ENCODE peak calls at places on chromosomes 11 and 22, in six cellular contexts. K is neural progenitor cell, B is dermis microvascular lymphatic vessel endothelial cell, Y is T-helper 2 cell, A is glutamatergic neuron, D is skeletal muscle cell. L is an unnamed sample.

GRCh38 chr11:47448566-47449427 is at the start of gene RAPSN:
- DNase-seq in K (no peak), B (no peak), Y (no peak), A (no peak), D (no peak), L (no peak)

GRCh38 chr11:83744620-83745192 is 458.5 kb upstream of the CCDC90B start:
- DNase-seq in K (no peak), B (no peak), Y (no peak), A (no peak), D (no peak), L (no peak)

GRCh38 chr11:111977141-111978027 is 40.2 kb downstream of the DIXDC1 start:
- DNase-seq in K (peak), B (peak), Y (no peak), A (peak), D (no peak), L (no peak)

GRCh38 chr11:73553266-73553665 is 44.6 kb downstream of the FAM168A start:
- DNase-seq in K (no peak), B (no peak), Y (no peak), A (no peak), D (no peak), L (no peak)

GRCh38 chr11:97363331-97363730 is 973.5 kb downstream of the JRKL start:
- DNase-seq in K (no peak), B (no peak), Y (no peak), A (no peak), D (no peak), L (no peak)

GRCh38 chr11:133811850-133812685 is 33.2 kb downstream of the SPATA19 start:
- DNase-seq in K (no peak), B (no peak), Y (no peak), A (no peak), D (no peak), L (no peak)

GRCh38 chr22:20192972-20193760 is 42.3 kb upstream of the CCDC188 start:
- DNase-seq in K (no peak), B (no peak), Y (no peak), A (no peak), D (no peak), L (no peak)

GRCh38 chr11:73227571-73228211 is 9.6 kb downstream of the P2RY2 start:
- DNase-seq in K (no peak), B (no peak), Y (no peak), A (peak), D (no peak), L (no peak)

GRCh38 chr11:65663634-65664200 is 1.0 kb upstream of the RELA start:
- DNase-seq in K (peak), B (peak), Y (no peak), A (no peak), D (peak), L (no peak)

GRCh38 chr11:83768476-83768875 is 482.3 kb upstream of the CCDC90B start:
- DNase-seq in K (no peak), B (no peak), Y (no peak), A (no peak), D (no peak), L (no peak)

GRCh38 chr11:76524919-76525318 is 80.1 kb downstream of the EMSY start:
- DNase-seq in K (no peak), B (peak), Y (no peak), A (no peak), D (peak), L (no peak)

GRCh38 chr11:26993965-26994446 is at the start of gene FIBIN:
- DNase-seq in K (peak), B (no peak), Y (no peak), A (peak), D (no peak), L (no peak)

GRCh38 chr22:44357296-44357961 is 44.7 kb upstream of the SHISAL1 start:
- DNase-seq in K (peak), B (peak), Y (no peak), A (no peak), D (no peak), L (no peak)

GRCh38 chr22:44385781-44386180 is 73.0 kb upstream of the SHISAL1 start:
- DNase-seq in K (no peak), B (no peak), Y (no peak), A (peak), D (no peak), L (no peak)

GRCh38 chr11:92839450-92839849 is 130.0 kb upstream of the MTNR1B start:
- DNase-seq in K (no peak), B (no peak), Y (no peak), A (no peak), D (no peak), L (no peak)

GRCh38 chr11:27315816-27316215 is 47.2 kb downstream of the CCDC34 start:
- DNase-seq in K (no peak), B (no peak), Y (no peak), A (no peak), D (no peak), L (no peak)

GRCh38 chr11:68934666-68935065 is 31.0 kb downstream of the IGHMBP2 start:
- DNase-seq in K (no peak), B (no peak), Y (no peak), A (no peak), D (no peak), L (no peak)

L was measured in CMK.